ENCODE peak calls at places on chromosomes 5 and 9, in nine cellular contexts. G is HepG2, M is spleen, I is HCT116, Z is IMR-90, N is right lobe of liver, W is testis, V is tibial nerve, K is lower leg skin. Q is an unnamed sample.

GRCh38 chr9:90423661-90424193 is 218.9 kb downstream of the DIRAS2 start:
- DNase-seq in G (no peak), M (no peak), I (no peak), Z (no peak), N (no peak), W (no peak), V (no peak), K (no peak), Q (no peak)

GRCh38 chr9:109875495-109875894 is 95.5 kb downstream of the PALM2AKAP2 start:
- DNase-seq in G (no peak), M (no peak), I (no peak), Z (no peak), N (no peak), W (no peak), V (no peak), K (no peak), Q (no peak)

GRCh38 chr5:170333161-170333909 is 35.8 kb upstream of the LCP2 start:
- DNase-seq in G (no peak), M (peak), I (no peak), Z (no peak), N (no peak), W (no peak), V (no peak), K (no peak), Q (no peak)

GRCh38 chr5:93071710-93072109 is 509.3 kb downstream of the NR2F1-AS1 start:
- DNase-seq in G (no peak), M (no peak), I (no peak), Z (no peak), N (no peak), W (no peak), V (no peak), K (no peak), Q (no peak)

GRCh38 chr5:76691470-76692273 is 24.3 kb upstream of the F2R start:
- DNase-seq in G (no peak), M (no peak), I (no peak), Z (peak), N (peak), W (no peak), V (no peak), K (no peak), Q (no peak)

GRCh38 chr5:81207009-81207408 is 26.1 kb upstream of the CKMT2 start:
- DNase-seq in G (no peak), M (no peak), I (no peak), Z (peak), N (no peak), W (no peak), V (no peak), K (no peak), Q (no peak)

GRCh38 chr5:1938310-1939000 is 55.7 kb upstream of the IRX4 start:
- DNase-seq in G (no peak), M (no peak), I (no peak), Z (no peak), N (no peak), W (no peak), V (no peak), K (no peak), Q (no peak)

GRCh38 chr5:55750499-55750898 is 12.6 kb downstream of the DDX4 start:
- DNase-seq in G (no peak), M (no peak), I (no peak), Z (no peak), N (no peak), W (no peak), V (no peak), K (no peak), Q (no peak)

GRCh38 chr5:173530547-173530946 is 85.9 kb downstream of the BOD1 start:
- DNase-seq in G (peak), M (no peak), I (peak), Z (no peak), N (no peak), W (no peak), V (no peak), K (no peak), Q (no peak)

GRCh38 chr9:119078015-119078414 is 291.2 kb downstream of the BRINP1 start:
- DNase-seq in G (no peak), M (no peak), I (no peak), Z (no peak), N (no peak), W (no peak), V (no peak), K (no peak), Q (no peak)

GRCh38 chr5:53257806-53258373 is 148.3 kb upstream of the MOCS2 start:
- DNase-seq in G (no peak), M (no peak), I (no peak), Z (peak), N (no peak), W (no peak), V (no peak), K (no peak), Q (no peak)

GRCh38 chr5:6396836-6397535 is 18.6 kb upstream of the MED10 start:
- DNase-seq in G (no peak), M (no peak), I (no peak), Z (no peak), N (no peak), W (no peak), V (no peak), K (no peak), Q (no peak)

GRCh38 chr9:698937-699336 is 142.6 kb upstream of the DMRT1 start:
- DNase-seq in G (no peak), M (no peak), I (no peak), Z (no peak), N (no peak), W (no peak), V (no peak), K (no peak), Q (no peak)

GRCh38 chr5:83440826-83441225 is 30.7 kb upstream of the VCAN start:
- DNase-seq in G (no peak), M (no peak), I (no peak), Z (peak), N (no peak), W (no peak), V (no peak), K (no peak), Q (no peak)

GRCh38 chr9:110099236-110099741 is 108.7 kb downstream of the C9orf152 start:
- DNase-seq in G (no peak), M (no peak), I (no peak), Z (peak), N (no peak), W (no peak), V (no peak), K (peak), Q (no peak)

GRCh38 chr9:89137548-89138462 is 40.8 kb downstream of the SHC3 start:
- DNase-seq in G (no peak), M (no peak), I (peak), Z (peak), N (peak), W (peak), V (peak), K (peak), Q (peak)

GRCh38 chr5:116411101-116411571 is 163.5 kb downstream of the SEMA6A start:
- DNase-seq in G (no peak), M (no peak), I (no peak), Z (no peak), N (no peak), W (peak), V (no peak), K (no peak), Q (no peak)

GRCh38 chr5:401216-402034 is 41.6 kb upstream of the EXOC3 start:
- DNase-seq in G (no peak), M (peak), I (no peak), Z (no peak), N (no peak), W (no peak), V (no peak), K (peak), Q (no peak)

GRCh38 chr5:81688215-81688614 is 62.7 kb downstream of the SSBP2 start:
- DNase-seq in G (no peak), M (no peak), I (no peak), Z (no peak), N (no peak), W (no peak), V (no peak), K (no peak), Q (no peak)

GRCh38 chr9:98146101-98146991 is 27.3 kb upstream of the TRIM14 start:
- DNase-seq in G (peak), M (no peak), I (no peak), Z (peak), N (peak), W (no peak), V (no peak), K (peak), Q (peak)

GRCh38 chr5:52948418-52949076 is 40.6 kb upstream of the ITGA2 start:
- DNase-seq in G (peak), M (no peak), I (peak), Z (peak), N (no peak), W (peak), V (peak), K (peak), Q (no peak)

GRCh38 chr5:172757394-172758010 is 13.5 kb downstream of the DUSP1 start:
- DNase-seq in G (no peak), M (peak), I (no peak), Z (no peak), N (no peak), W (no peak), V (no peak), K (no peak), Q (no peak)

GRCh38 chr5:37724395-37725125 is 115.3 kb downstream of the GDNF start:
- DNase-seq in G (no peak), M (no peak), I (no peak), Z (no peak), N (no peak), W (no peak), V (no peak), K (no peak), Q (no peak)

GRCh38 chr9:89919171-89919681 is 314.4 kb downstream of the GADD45G start:
- DNase-seq in G (peak), M (no peak), I (peak), Z (no peak), N (peak), W (peak), V (no peak), K (no peak), Q (no peak)

GRCh38 chr5:169602535-169602934 is 19.0 kb downstream of the SPDL1 start:
- DNase-seq in G (no peak), M (no peak), I (no peak), Z (peak), N (no peak), W (no peak), V (no peak), K (no peak), Q (no peak)

GRCh38 chr9:136597141-136597885 is 51.5 kb upstream of the NOTCH1 start:
- DNase-seq in G (no peak), M (no peak), I (no peak), Z (no peak), N (no peak), W (no peak), V (no peak), K (no peak), Q (no peak)

GRCh38 chr5:127228540-127229184 is 61.9 kb upstream of the MEGF10 start:
- DNase-seq in G (no peak), M (peak), I (no peak), Z (no peak), N (peak), W (peak), V (no peak), K (no peak), Q (no peak)

GRCh38 chr5:131436081-131436480 is 172.2 kb downstream of the CDC42SE2 start:
- DNase-seq in G (no peak), M (no peak), I (no peak), Z (no peak), N (no peak), W (peak), V (peak), K (peak), Q (no peak)

GRCh38 chr5:171580506-171581265 is 161.2 kb downstream of the FGF18 start:
- DNase-seq in G (no peak), M (no peak), I (no peak), Z (peak), N (no peak), W (peak), V (no peak), K (no peak), Q (peak)

GRCh38 chr9:76218868-76219462 is 175.3 kb downstream of the RFK start:
- DNase-seq in G (no peak), M (no peak), I (no peak), Z (no peak), N (no peak), W (no peak), V (no peak), K (no peak), Q (peak)

GRCh38 chr5:32444191-32444945 is at the start of gene ZFR:
- DNase-seq in G (peak), M (peak), I (peak), Z (peak), N (peak), W (peak), V (peak), K (peak), Q (peak)
- TF ChIP-seq POLR2A in G (peak), M (no peak), I (peak), Z (peak), N (peak), W (peak), V (peak), K (no peak), Q (peak)

GRCh38 chr9:130042931-130043653 is at the start of gene FNBP1:
- DNase-seq in G (peak), M (peak), I (no peak), Z (peak), N (peak), W (peak), V (peak), K (peak), Q (peak)
- TF ChIP-seq POLR2A in G (no peak), M (peak), I (peak), Z (peak), N (peak), W (peak), V (peak), K (no peak), Q (peak)

DNA sequence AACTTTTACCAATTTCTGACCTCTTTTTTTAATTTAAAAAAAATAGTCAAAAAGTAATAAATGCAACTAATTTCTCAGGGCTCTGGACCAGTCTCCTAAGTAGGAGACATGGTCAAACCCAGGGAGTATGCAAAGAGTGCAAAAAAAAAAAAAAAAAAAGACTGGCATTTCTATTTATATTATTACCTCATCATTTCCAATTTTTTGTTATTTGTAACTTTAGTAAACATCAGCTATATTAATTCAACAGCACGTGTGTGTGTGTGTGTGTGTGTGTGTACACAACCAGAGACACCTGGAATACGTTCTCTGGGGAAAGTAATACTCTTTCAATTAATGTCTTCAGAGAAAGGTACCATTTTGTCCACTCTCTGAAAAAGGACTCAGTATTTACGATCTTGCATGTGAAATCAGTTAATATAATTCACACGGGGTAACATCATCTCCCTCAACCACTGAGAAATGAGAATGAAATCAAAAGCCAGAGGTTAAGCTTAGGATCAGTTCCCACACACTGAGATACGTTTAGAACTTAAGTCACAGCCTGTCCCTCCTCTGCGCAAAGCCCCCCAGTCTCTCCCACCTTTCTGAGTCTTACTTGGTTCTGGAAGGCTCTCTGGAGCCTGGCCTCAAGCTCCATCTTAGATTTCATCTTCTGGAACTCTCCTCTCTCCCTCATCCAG is 21.9 kb downstream of the ZNF608 start:
- DNase-seq in G (no peak), M (no peak), I (no peak), Z (no peak), N (no peak), W (no peak), V (no peak), K (no peak), Q (no peak)
- TF ChIP-seq POLR2A in G (no peak), M (no peak), I (no peak), Z (no peak), N (no peak), W (no peak), V (no peak), K (no peak), Q (no peak)

DNA sequence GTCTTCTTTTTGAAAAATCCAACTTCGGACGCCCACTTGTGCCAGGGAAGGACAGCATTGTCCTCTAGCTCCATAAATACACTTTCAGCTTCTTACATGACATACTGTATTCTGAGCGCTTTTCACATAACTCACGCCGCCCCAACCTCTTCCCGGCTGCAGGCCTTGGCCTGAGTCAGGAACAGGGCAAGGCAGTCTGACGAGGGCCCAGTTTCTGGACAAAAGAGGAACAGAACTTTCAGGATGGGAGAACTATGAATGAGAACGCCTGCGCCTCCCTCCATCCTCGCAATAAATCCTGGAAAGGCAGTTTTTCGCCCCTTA is 645 bp downstream of the DCTN4 start:
- DNase-seq in G (no peak), M (no peak), I (no peak), Z (peak), N (no peak), W (no peak), V (no peak), K (no peak), Q (no peak)
- TF ChIP-seq POLR2A in G (no peak), M (no peak), I (no peak), Z (no peak), N (peak), W (no peak), V (no peak), K (no peak), Q (peak)

GRCh38 chr9:72313507-72313906 is 51.5 kb downstream of the ZFAND5 start:
- DNase-seq in G (no peak), M (no peak), I (no peak), Z (no peak), N (no peak), W (no peak), V (no peak), K (no peak), Q (no peak)

GRCh38 chr9:72315089-72315509 is 49.9 kb downstream of the ZFAND5 start:
- DNase-seq in G (no peak), M (no peak), I (no peak), Z (peak), N (no peak), W (peak), V (peak), K (peak), Q (no peak)

GRCh38 chr9:72312563-72312962 is 52.4 kb downstream of the ZFAND5 start:
- DNase-seq in G (no peak), M (no peak), I (no peak), Z (no peak), N (no peak), W (no peak), V (no peak), K (no peak), Q (no peak)

GRCh38 chr9:72315510-72316287 is 49.3 kb downstream of the ZFAND5 start:
- DNase-seq in G (no peak), M (no peak), I (no peak), Z (peak), N (no peak), W (peak), V (peak), K (peak), Q (peak)
- TF ChIP-seq POLR2A in G (no peak), M (no peak), I (no peak), Z (no peak), N (no peak), W (no peak), V (no peak), K (no peak), Q (no peak)

DNA sequence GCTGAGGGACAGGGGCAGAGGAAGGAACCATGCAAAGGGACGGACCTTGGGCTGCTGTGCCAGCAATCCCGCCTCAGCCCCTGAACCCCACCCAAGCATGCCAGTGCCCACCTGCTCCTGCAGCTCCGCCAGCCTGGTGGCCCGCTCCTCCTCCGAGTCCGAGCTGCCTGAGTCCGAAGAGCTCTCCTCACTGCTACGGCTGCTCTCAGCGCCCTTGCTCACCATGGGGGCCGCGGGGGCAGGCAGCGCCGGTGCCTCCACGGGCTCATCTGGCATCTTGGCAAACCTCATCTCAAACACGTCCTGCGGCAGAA is 16.3 kb downstream of the BRD3OS start:
- DNase-seq in G (no peak), M (no peak), I (no peak), Z (no peak), N (peak), W (no peak), V (no peak), K (no peak), Q (no peak)
- TF ChIP-seq POLR2A in G (no peak), M (no peak), I (no peak), Z (no peak), N (no peak), W (no peak), V (no peak), K (no peak), Q (no peak)

GRCh38 chr5:125134216-125135081 is 388.0 kb upstream of the ZNF608 start:
- DNase-seq in G (no peak), M (no peak), I (peak), Z (peak), N (no peak), W (no peak), V (no peak), K (no peak), Q (no peak)
- TF ChIP-seq POLR2A in G (no peak), M (no peak), I (no peak), Z (no peak), N (no peak), W (no peak), V (no peak), K (no peak), Q (no peak)